ENCODE peak calls at places on chromosomes 3 and 15, in seven cellular contexts. S is stimulated activated CD4-positive, alpha-beta T cell treated with anti-CD3 and anti-CD28 coated beads, Interleukin-12 subunit alpha, Interleukin-12 subunit beta, amount 100 ng/mL, for 4 hours; L is B cell; K is NCI-H82; T is NCI-H748 treated with DMSO at 0.1 percent for 48 hours; E is endothelial cell of umbilical vein; Y is CD4-positive, alpha-beta memory T cell. J is an unnamed sample.

GRCh38 chr3:46335546-46335945 is 18.4 kb upstream of the CCR2 start:
- DNase-seq in T (no peak), S (no peak), E (no peak), L (no peak), Y (no peak), K (no peak), J (no peak)

GRCh38 chr15:62124176-62124952 is 40.7 kb downstream of the C2CD4B start:
- DNase-seq in T (peak), E (peak), S (no peak), L (no peak), Y (peak), K (no peak), J (no peak)

GRCh38 chr3:27800261-27800660 is 78.1 kb upstream of the EOMES start:
- DNase-seq in Y (no peak), L (no peak), S (no peak), E (no peak), T (no peak), K (no peak), J (no peak)

GRCh38 chr15:79431636-79432344 is at the start of gene MINAR1:
- DNase-seq in Y (no peak), E (peak), T (no peak), K (peak), S (peak), L (no peak), J (peak)

GRCh38 chr3:130737622-130738021 is 9.0 kb downstream of the PIK3R4 start:
- DNase-seq in E (no peak), K (no peak), Y (no peak), T (no peak), S (no peak), L (no peak), J (no peak)

GRCh38 chr15:33393552-33393951 is 82.8 kb downstream of the RYR3 start:
- DNase-seq in L (no peak), T (no peak), Y (no peak), S (no peak), E (no peak), K (no peak), J (no peak)

GRCh38 chr15:73414876-73415275 is 28.1 kb upstream of the REC114 start:
- DNase-seq in S (no peak), T (no peak), K (no peak), E (no peak), Y (no peak), L (no peak), J (no peak)

GRCh38 chr15:41799488-41799805 is 25.2 kb downstream of the MAPKBP1 start:
- DNase-seq in E (no peak), T (no peak), K (no peak), L (no peak), Y (no peak), S (no peak), J (no peak)

GRCh38 chr3:186993940-186994670 is 63.8 kb downstream of the ST6GAL1 start:
- DNase-seq in Y (no peak), K (no peak), E (no peak), S (no peak), T (no peak), L (no peak), J (no peak)

GRCh38 chr3:10344147-10344943 is 23.4 kb upstream of the SEC13 start:
- DNase-seq in E (peak), T (peak), S (peak), L (peak), K (peak), Y (peak), J (peak)

GRCh38 chr15:48989175-48989574 is 25.5 kb upstream of the SHC4 start:
- DNase-seq in K (no peak), L (no peak), E (no peak), S (no peak), T (no peak), Y (no peak), J (no peak)

GRCh38 chr3:115217678-115218451 is 70.8 kb upstream of the ZBTB20 start:
- DNase-seq in S (no peak), L (no peak), E (peak), T (peak), Y (peak), K (peak), J (no peak)

GRCh38 chr15:68209735-68210408 is 4.7 kb upstream of the CALML4 start:
- DNase-seq in E (no peak), T (no peak), L (peak), K (no peak), Y (no peak), S (peak), J (no peak)

GRCh38 chr15:92848464-92848851 is 51.7 kb upstream of the CHD2 start:
- DNase-seq in K (no peak), T (no peak), L (no peak), E (no peak), S (no peak), Y (no peak), J (no peak)

GRCh38 chr15:28271697-28272250 is 50.2 kb downstream of the HERC2 start:
- DNase-seq in S (no peak), Y (no peak), K (no peak), E (no peak), L (no peak), T (no peak), J (no peak)

GRCh38 chr15:40506964-40507571 is 36.3 kb downstream of the CHST14 start:
- DNase-seq in E (peak), K (peak), Y (peak), T (peak), L (peak), S (peak), J (peak)

GRCh38 chr15:43868412-43868811 is 41.6 kb downstream of the WDR76 start:
- DNase-seq in S (no peak), Y (no peak), L (no peak), E (no peak), T (no peak), K (no peak), J (no peak)

GRCh38 chr3:112856537-112856936 is 9.9 kb upstream of the CD200R1L start:
- DNase-seq in L (peak), T (no peak), S (no peak), E (no peak), K (no peak), Y (peak), J (no peak)

GRCh38 chr3:142904639-142905441 is 16.0 kb upstream of the PCOLCE2 start:
- DNase-seq in K (peak), S (no peak), Y (no peak), E (no peak), L (no peak), T (no peak), J (no peak)

GRCh38 chr3:152241142-152242067 is 27.3 kb upstream of the MBNL1 start:
- DNase-seq in E (peak), K (no peak), L (no peak), T (no peak), Y (no peak), S (no peak), J (no peak)

GRCh38 chr15:57427367-57427821 is 51.1 kb downstream of the CGNL1 start:
- DNase-seq in T (no peak), Y (no peak), L (no peak), S (no peak), E (no peak), K (no peak), J (no peak)

GRCh38 chr15:100802421-100803157 is 77.0 kb upstream of the ALDH1A3 start:
- DNase-seq in L (no peak), K (no peak), Y (no peak), E (no peak), S (no peak), T (no peak), J (no peak)

GRCh38 chr3:107065094-107065861 is 312.0 kb upstream of the CCDC54 start:
- DNase-seq in E (peak), T (no peak), K (peak), S (no peak), L (no peak), Y (peak), J (no peak)

GRCh38 chr3:40432793-40433192 is 24.3 kb upstream of the RPL14 start:
- DNase-seq in L (no peak), S (no peak), E (no peak), K (no peak), T (no peak), Y (no peak), J (no peak)

GRCh38 chr3:126607214-126607908 is 47.6 kb downstream of the TXNRD3 start:
- DNase-seq in L (no peak), E (peak), S (no peak), Y (no peak), K (no peak), T (no peak), J (no peak)

GRCh38 chr3:105867690-105868449 is 942 bp downstream of the CBLB start:
- DNase-seq in Y (peak), L (peak), E (peak), S (no peak), T (no peak), K (no peak), J (no peak)

GRCh38 chr3:183554377-183554776 is 1.1 kb downstream of the KLHL6 start:
- DNase-seq in L (no peak), E (peak), T (no peak), Y (no peak), K (no peak), S (no peak), J (no peak)

GRCh38 chr3:157127831-157128767 is 31.8 kb downstream of the CCNL1 start:
- DNase-seq in K (peak), L (no peak), Y (peak), E (peak), T (no peak), S (peak), J (no peak)

GRCh38 chr3:188358787-188359493 is 205.0 kb downstream of the LPP start:
- DNase-seq in K (no peak), S (no peak), E (no peak), L (peak), Y (peak), T (no peak), J (no peak)

J was measured in progenitor cell of endocrine pancreas.